ENCODE peak calls at places on chromosome 6, in five cellular contexts. X, A, M, Q and S are unnamed samples.

GRCh38 chr6:16292432-16292831 is 54.0 kb downstream of the GMPR start:
- DNase-seq in X (no peak), A (no peak), M (no peak), Q (no peak), S (no peak)

GRCh38 chr6:30075094-30075986 is at the start of gene RNF39:
- DNase-seq in X (no peak), A (no peak), M (peak; percentile 55), Q (no peak), S (peak; percentile 61)

GRCh38 chr6:155195903-155196302 is 67.9 kb upstream of the CLDN20 start:
- DNase-seq in X (no peak), A (no peak), M (no peak), Q (no peak), S (peak; percentile 34)

GRCh38 chr6:159961523-159961922 is 7.4 kb upstream of the IGF2R start:
- DNase-seq in X (no peak), A (peak; percentile 31), M (no peak), Q (no peak), S (no peak)

GRCh38 chr6:145735356-145736165 is at the start of gene EPM2A:
- DNase-seq in X (peak; percentile 38), A (peak; percentile 78), M (peak; percentile 80), Q (peak; percentile 25), S (peak; percentile 81)

GRCh38 chr6:134880487-134881190 is 69.3 kb downstream of the ALDH8A1 start:
- DNase-seq in X (no peak), A (no peak), M (no peak), Q (no peak), S (no peak)

GRCh38 chr6:161038229-161039003 is 46.8 kb downstream of the MAP3K4 start:
- DNase-seq in X (peak; percentile 3), A (peak; percentile 96), M (no peak), Q (no peak), S (no peak)

GRCh38 chr6:85620308-85620707 is 22.4 kb downstream of the SYNCRIP start:
- DNase-seq in X (no peak), A (peak; percentile 33), M (no peak), Q (no peak), S (no peak)

GRCh38 chr6:13370623-13371022 is 42.3 kb upstream of the TBC1D7 start:
- DNase-seq in X (no peak), A (no peak), M (peak; percentile 72), Q (no peak), S (no peak)

GRCh38 chr6:21666788-21667681 is 73.5 kb downstream of the SOX4 start:
- DNase-seq in X (no peak), A (no peak), M (no peak), Q (no peak), S (no peak)

GRCh38 chr6:41088451-41088850 is 15.7 kb downstream of the NFYA start:
- DNase-seq in X (no peak), A (peak; percentile 25), M (no peak), Q (no peak), S (no peak)

GRCh38 chr6:10531513-10531912 is 10.4 kb downstream of the GCNT2 start:
- DNase-seq in X (no peak), A (no peak), M (no peak), Q (no peak), S (no peak)

GRCh38 chr6:7673063-7673536 is 52.8 kb upstream of the BMP6 start:
- DNase-seq in X (no peak), A (peak; percentile 5), M (no peak), Q (peak; percentile 25), S (peak; percentile 48)

GRCh38 chr6:80523531-80523970 is 417.1 kb downstream of the BCKDHB start:
- DNase-seq in X (no peak), A (peak; percentile 52), M (no peak), Q (peak; percentile 64), S (no peak)

GRCh38 chr6:53646606-53647005 is 18.9 kb downstream of the KLHL31 start:
- DNase-seq in X (no peak), A (no peak), M (no peak), Q (no peak), S (no peak)

GRCh38 chr6:154594474-154595198 is 84.2 kb upstream of the CNKSR3 start:
- DNase-seq in X (no peak), A (no peak), M (no peak), Q (no peak), S (no peak)

GRCh38 chr6:87669051-87669450 is 33.0 kb downstream of the AKIRIN2 start:
- DNase-seq in X (no peak), A (no peak), M (no peak), Q (no peak), S (no peak)

GRCh38 chr6:114611696-114612095 is 268.9 kb upstream of the HS3ST5 start:
- DNase-seq in X (no peak), A (no peak), M (no peak), Q (no peak), S (no peak)

GRCh38 chr6:145669627-145670034 is 65.7 kb downstream of the EPM2A start:
- DNase-seq in X (no peak), A (peak; percentile 86), M (no peak), Q (no peak), S (no peak)

GRCh38 chr6:90368601-90369000 is 72.0 kb upstream of the BACH2 start:
- DNase-seq in X (no peak), A (peak; percentile 79), M (no peak), Q (no peak), S (no peak)

GRCh38 chr6:17012421-17013225 is 89.2 kb upstream of the STMND1 start:
- DNase-seq in X (no peak), A (peak; percentile 65), M (no peak), Q (peak; percentile 25), S (no peak)

GRCh38 chr6:79267128-79267527 is 32.6 kb upstream of the HMGN3 start:
- DNase-seq in X (no peak), A (no peak), M (no peak), Q (no peak), S (no peak)
- TF ChIP-seq MAFK in X (no peak), A (no peak), M (no peak), Q (no peak), S (no peak)

GRCh38 chr6:107621216-107621940 is 131.5 kb downstream of the SOBP start:
- DNase-seq in X (no peak), A (no peak), M (no peak), Q (no peak), S (no peak)
- TF ChIP-seq MAFK in X (no peak), A (no peak), M (no peak), Q (no peak), S (no peak)

GRCh38 chr6:136404627-136405310 is 115.1 kb upstream of the BCLAF1 start:
- DNase-seq in X (no peak), A (no peak), M (no peak), Q (no peak), S (no peak)

GRCh38 chr6:136403166-136403980 is 113.7 kb upstream of the BCLAF1 start:
- DNase-seq in X (peak; percentile 76), A (peak; percentile 97), M (no peak), Q (no peak), S (peak; percentile 76)

GRCh38 chr6:136408205-136408604 is 118.6 kb upstream of the BCLAF1 start:
- DNase-seq in X (no peak), A (peak; percentile 69), M (no peak), Q (no peak), S (no peak)

GRCh38 chr6:136404007-136404406 is 114.4 kb upstream of the BCLAF1 start:
- DNase-seq in X (no peak), A (no peak), M (no peak), Q (no peak), S (no peak)

GRCh38 chr6:136405410-136406029 is 115.9 kb upstream of the BCLAF1 start:
- DNase-seq in X (no peak), A (no peak), M (no peak), Q (no peak), S (no peak)
- TF ChIP-seq MAFK in X (no peak), A (no peak), M (no peak), Q (no peak), S (no peak)

GRCh38 chr6:37182736-37183590 is 13.0 kb downstream of the PIM1 start:
- DNase-seq in X (no peak), A (no peak), M (no peak), Q (no peak), S (peak; percentile 65)
- TF ChIP-seq MAFK in X (no peak), A (no peak), M (no peak), Q (no peak), S (peak; percentile 68)

DNA sequence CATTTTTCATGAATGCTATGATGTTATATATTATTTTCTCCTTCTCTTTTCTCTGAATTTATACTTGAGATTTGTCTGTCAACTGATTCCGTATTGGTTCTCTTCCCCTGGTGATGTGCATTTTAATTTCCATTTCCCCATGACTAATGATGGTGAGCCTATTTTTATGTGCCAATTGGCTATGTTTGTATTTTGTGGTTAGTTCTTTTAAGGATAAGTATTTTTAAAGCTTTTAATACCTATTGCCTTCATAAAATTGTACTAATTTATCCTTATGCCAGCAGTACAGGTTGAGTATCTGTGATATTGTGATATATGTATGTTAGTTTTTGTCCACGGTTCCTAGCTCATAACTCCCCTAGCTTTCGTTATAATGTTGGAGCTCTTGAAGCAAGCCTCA is 2.8 kb downstream of the POLH start:
- DNase-seq in X (no peak), A (peak; percentile 4), M (no peak), Q (no peak), S (no peak)
- TF ChIP-seq MAFK in X (no peak), A (no peak), M (no peak), Q (no peak), S (no peak)

GRCh38 chr6:116397960-116398359 is 27.2 kb downstream of the DSE start:
- DNase-seq in X (no peak), A (peak; percentile 67), M (no peak), Q (no peak), S (no peak)
- TF ChIP-seq MAFK in X (no peak), A (no peak), M (no peak), Q (no peak), S (no peak)

GRCh38 chr6:25371037-25371347 is 91.8 kb downstream of the CARMIL1 start:
- DNase-seq in X (no peak), A (no peak), M (no peak), Q (no peak), S (no peak)

GRCh38 chr6:25369450-25370086 is 90.4 kb downstream of the CARMIL1 start:
- DNase-seq in X (no peak), A (no peak), M (peak; percentile 23), Q (no peak), S (no peak)

GRCh38 chr6:25370175-25371036 is 91.2 kb downstream of the CARMIL1 start:
- DNase-seq in X (no peak), A (no peak), M (no peak), Q (no peak), S (no peak)

GRCh38 chr6:25366785-25367657 is 87.8 kb downstream of the CARMIL1 start:
- DNase-seq in X (no peak), A (no peak), M (no peak), Q (no peak), S (no peak)

DNA sequence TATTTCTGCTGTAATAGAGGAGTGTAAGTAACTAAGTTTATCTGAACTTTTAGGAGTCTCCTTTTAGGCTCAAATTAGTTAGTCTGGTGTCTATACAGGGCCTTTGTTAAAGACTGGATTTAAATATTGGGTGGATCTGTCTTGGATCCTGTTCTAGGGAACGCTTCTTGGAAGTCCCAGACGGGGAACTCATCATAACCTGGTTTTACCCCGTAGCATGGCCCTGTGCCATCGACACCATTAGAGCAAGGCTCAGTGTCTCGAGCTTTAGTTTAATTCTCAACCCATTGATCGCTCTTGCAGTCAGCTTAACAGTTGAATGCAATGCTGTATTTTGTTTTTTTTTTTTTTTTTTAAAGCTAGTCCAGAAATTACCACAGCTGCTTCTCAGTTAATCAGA is 89.9 kb downstream of the CARMIL1 start:
- DNase-seq in X (no peak), A (no peak), M (no peak), Q (no peak), S (no peak)
- TF ChIP-seq MAFK in X (no peak), A (no peak), M (no peak), Q (no peak), S (no peak)

GRCh38 chr6:88785478-88785877 is 177.9 kb downstream of the RNGTT start:
- DNase-seq in X (no peak), A (no peak), M (no peak), Q (no peak), S (no peak)
- TF ChIP-seq MAFK in X (no peak), A (no peak), M (no peak), Q (no peak), S (no peak)